ENCODE peak calls at places on chromosomes 1 and 21, in seven cellular contexts. One of them, this sample, is unnamed.

GRCh38 chr1:154467768-154468102 is 34.3 kb upstream of the TDRD10 start:
- DNase-seq in breast epithelium: no peak
- DNase-seq in GM12892: no peak
- DNase-seq in Panc1: no peak
- DNase-seq in GM12878: no peak
- DNase-seq in stomach: no peak
- DNase-seq in K562: no peak
- DNase-seq in this sample: no peak

GRCh38 chr1:9767964-9768668 is 55.6 kb downstream of the CLSTN1 start:
- DNase-seq in breast epithelium: no peak
- DNase-seq in GM12892: no peak
- DNase-seq in Panc1: no peak
- DNase-seq in GM12878: no peak
- DNase-seq in stomach: no peak
- DNase-seq in K562: peak
- DNase-seq in this sample: no peak

GRCh38 chr1:153384996-153385580 is 5.8 kb downstream of the S100A8 start:
- DNase-seq in breast epithelium: no peak
- DNase-seq in GM12892: no peak
- DNase-seq in Panc1: no peak
- DNase-seq in GM12878: no peak
- DNase-seq in stomach: no peak
- DNase-seq in K562: no peak
- DNase-seq in this sample: no peak

GRCh38 chr1:212498243-212498642 is 65.5 kb downstream of the NENF start:
- DNase-seq in breast epithelium: no peak
- DNase-seq in GM12892: no peak
- DNase-seq in Panc1: no peak
- DNase-seq in GM12878: no peak
- DNase-seq in stomach: no peak
- DNase-seq in K562: no peak
- DNase-seq in this sample: no peak

GRCh38 chr1:32702599-32703478 is at the start of gene SYNC:
- DNase-seq in breast epithelium: no peak
- DNase-seq in GM12892: peak
- DNase-seq in Panc1: no peak
- DNase-seq in GM12878: no peak
- DNase-seq in stomach: peak
- DNase-seq in K562: peak
- DNase-seq in this sample: peak

GRCh38 chr1:165173409-165173808 is 183.1 kb downstream of the LMX1A start:
- DNase-seq in breast epithelium: no peak
- DNase-seq in GM12892: no peak
- DNase-seq in Panc1: no peak
- DNase-seq in GM12878: no peak
- DNase-seq in stomach: peak
- DNase-seq in K562: no peak
- DNase-seq in this sample: no peak

GRCh38 chr1:3680488-3681230 is 28.3 kb downstream of the TP73 start:
- DNase-seq in breast epithelium: no peak
- DNase-seq in GM12892: no peak
- DNase-seq in Panc1: no peak
- DNase-seq in GM12878: no peak
- DNase-seq in stomach: no peak
- DNase-seq in K562: no peak
- DNase-seq in this sample: no peak

GRCh38 chr1:156747737-156748669 is 3.5 kb downstream of the HDGF start:
- DNase-seq in breast epithelium: no peak
- DNase-seq in GM12892: no peak
- DNase-seq in Panc1: no peak
- DNase-seq in GM12878: no peak
- DNase-seq in stomach: no peak
- DNase-seq in K562: no peak
- DNase-seq in this sample: no peak

GRCh38 chr1:36561365-36561731 is 78.6 kb upstream of the CSF3R start:
- DNase-seq in breast epithelium: peak
- DNase-seq in GM12892: no peak
- DNase-seq in Panc1: no peak
- DNase-seq in GM12878: no peak
- DNase-seq in stomach: no peak
- DNase-seq in K562: no peak
- DNase-seq in this sample: no peak

GRCh38 chr1:223141021-223141420 is 2.0 kb downstream of the TLR5 start:
- DNase-seq in breast epithelium: no peak
- DNase-seq in GM12892: no peak
- DNase-seq in Panc1: no peak
- DNase-seq in GM12878: no peak
- DNase-seq in stomach: no peak
- DNase-seq in K562: no peak
- DNase-seq in this sample: no peak

GRCh38 chr21:45950740-45951515 is 30.6 kb upstream of the COL6A1 start:
- DNase-seq in breast epithelium: no peak
- DNase-seq in GM12892: no peak
- DNase-seq in Panc1: no peak
- DNase-seq in GM12878: no peak
- DNase-seq in stomach: peak
- DNase-seq in K562: no peak
- DNase-seq in this sample: peak

GRCh38 chr1:7420098-7420445 is 351.0 kb upstream of the VAMP3 start:
- DNase-seq in breast epithelium: peak
- DNase-seq in GM12892: peak
- DNase-seq in Panc1: no peak
- DNase-seq in GM12878: no peak
- DNase-seq in stomach: peak
- DNase-seq in K562: no peak
- DNase-seq in this sample: no peak

GRCh38 chr1:162908780-162909179 is 47.8 kb upstream of the CCDC190 start:
- DNase-seq in breast epithelium: no peak
- DNase-seq in GM12892: no peak
- DNase-seq in Panc1: peak
- DNase-seq in GM12878: no peak
- DNase-seq in stomach: no peak
- DNase-seq in K562: no peak
- DNase-seq in this sample: no peak

GRCh38 chr21:32516729-32517649 is 68.3 kb downstream of the TCP10L start:
- DNase-seq in breast epithelium: no peak
- DNase-seq in GM12892: no peak
- DNase-seq in Panc1: no peak
- DNase-seq in GM12878: no peak
- DNase-seq in stomach: no peak
- DNase-seq in K562: no peak
- DNase-seq in this sample: no peak

GRCh38 chr1:5067251-5067650 is 412.8 kb downstream of the AJAP1 start:
- DNase-seq in breast epithelium: no peak
- DNase-seq in GM12892: no peak
- DNase-seq in Panc1: no peak
- DNase-seq in GM12878: no peak
- DNase-seq in stomach: no peak
- DNase-seq in K562: no peak
- DNase-seq in this sample: no peak

GRCh38 chr1:33763406-33763805 is 100.5 kb upstream of the HMGB4 start:
- DNase-seq in breast epithelium: no peak
- DNase-seq in GM12892: no peak
- DNase-seq in Panc1: no peak
- DNase-seq in GM12878: no peak
- DNase-seq in stomach: no peak
- DNase-seq in K562: no peak
- DNase-seq in this sample: no peak

DNA sequence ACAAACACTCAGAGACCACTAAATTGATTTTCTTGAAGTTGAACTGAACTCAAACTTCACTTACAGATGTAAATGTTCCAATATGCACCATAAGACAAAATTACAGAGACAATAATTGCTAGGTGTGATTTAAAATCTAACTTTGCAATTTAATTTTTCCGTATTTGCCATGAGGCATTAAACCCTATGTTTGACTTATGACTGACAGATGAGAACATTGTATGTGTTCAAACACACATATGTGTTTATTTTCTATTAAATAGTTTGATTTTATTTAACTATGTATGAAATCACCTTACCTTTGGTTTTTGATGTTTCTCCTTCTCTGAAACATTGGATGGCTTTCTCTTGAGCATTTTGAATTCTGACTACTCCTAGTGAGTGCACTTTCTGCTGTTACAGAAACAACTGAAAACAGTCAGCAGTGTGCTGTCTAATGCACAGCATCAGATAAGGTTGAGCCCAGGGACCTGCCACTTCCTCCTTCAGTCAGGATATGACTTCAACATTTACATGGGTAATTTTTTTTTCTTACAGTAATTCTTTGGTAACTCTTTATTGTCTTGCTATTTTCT is at the start of gene SAMSN1:
- DNase-seq in breast epithelium: no peak
- DNase-seq in GM12892: no peak
- DNase-seq in Panc1: no peak
- DNase-seq in GM12878: peak
- DNase-seq in stomach: peak
- DNase-seq in K562: peak
- DNase-seq in this sample: peak
- TF ChIP-seq POLR2AphosphoS5 in breast epithelium: no peak
- TF ChIP-seq POLR2AphosphoS5 in GM12892: peak
- TF ChIP-seq POLR2AphosphoS5 in Panc1: no peak
- TF ChIP-seq POLR2AphosphoS5 in GM12878: peak
- TF ChIP-seq POLR2AphosphoS5 in stomach: peak
- TF ChIP-seq POLR2AphosphoS5 in K562: peak
- TF ChIP-seq POLR2AphosphoS5 in this sample: peak

GRCh38 chr1:66940968-66941367 is 16.2 kb downstream of the MIER1 start:
- DNase-seq in breast epithelium: no peak
- DNase-seq in GM12892: no peak
- DNase-seq in Panc1: no peak
- DNase-seq in GM12878: no peak
- DNase-seq in stomach: no peak
- DNase-seq in K562: no peak
- DNase-seq in this sample: no peak

GRCh38 chr1:66947267-66947666 is 22.5 kb downstream of the MIER1 start:
- DNase-seq in breast epithelium: no peak
- DNase-seq in GM12892: no peak
- DNase-seq in Panc1: no peak
- DNase-seq in GM12878: no peak
- DNase-seq in stomach: no peak
- DNase-seq in K562: no peak
- DNase-seq in this sample: no peak

GRCh38 chr1:66943361-66943969 is 18.7 kb downstream of the MIER1 start:
- DNase-seq in breast epithelium: no peak
- DNase-seq in GM12892: no peak
- DNase-seq in Panc1: no peak
- DNase-seq in GM12878: no peak
- DNase-seq in stomach: no peak
- DNase-seq in K562: no peak
- DNase-seq in this sample: no peak

GRCh38 chr1:66944330-66945274 is 19.8 kb downstream of the MIER1 start:
- DNase-seq in breast epithelium: no peak
- DNase-seq in GM12892: no peak
- DNase-seq in Panc1: peak
- DNase-seq in GM12878: no peak
- DNase-seq in stomach: no peak
- DNase-seq in K562: no peak
- DNase-seq in this sample: peak

GRCh38 chr1:66945316-66945715 is 20.5 kb downstream of the MIER1 start:
- DNase-seq in breast epithelium: no peak
- DNase-seq in GM12892: no peak
- DNase-seq in Panc1: no peak
- DNase-seq in GM12878: no peak
- DNase-seq in stomach: no peak
- DNase-seq in K562: no peak
- DNase-seq in this sample: no peak
- TF ChIP-seq POLR2AphosphoS5 in breast epithelium: no peak
- TF ChIP-seq POLR2AphosphoS5 in GM12892: no peak
- TF ChIP-seq POLR2AphosphoS5 in Panc1: no peak
- TF ChIP-seq POLR2AphosphoS5 in GM12878: no peak
- TF ChIP-seq POLR2AphosphoS5 in stomach: no peak
- TF ChIP-seq POLR2AphosphoS5 in K562: no peak
- TF ChIP-seq POLR2AphosphoS5 in this sample: no peak

GRCh38 chr1:91806146-91806545 is 79.8 kb downstream of the TGFBR3 start:
- DNase-seq in breast epithelium: no peak
- DNase-seq in GM12892: no peak
- DNase-seq in Panc1: no peak
- DNase-seq in GM12878: no peak
- DNase-seq in stomach: no peak
- DNase-seq in K562: no peak
- DNase-seq in this sample: no peak

GRCh38 chr1:91804546-91805023 is 81.4 kb downstream of the TGFBR3 start:
- DNase-seq in breast epithelium: no peak
- DNase-seq in GM12892: no peak
- DNase-seq in Panc1: no peak
- DNase-seq in GM12878: peak
- DNase-seq in stomach: no peak
- DNase-seq in K562: peak
- DNase-seq in this sample: no peak

GRCh38 chr1:91806777-91807700 is 78.9 kb downstream of the TGFBR3 start:
- DNase-seq in breast epithelium: no peak
- DNase-seq in GM12892: no peak
- DNase-seq in Panc1: no peak
- DNase-seq in GM12878: no peak
- DNase-seq in stomach: no peak
- DNase-seq in K562: no peak
- DNase-seq in this sample: no peak

GRCh38 chr1:91803847-91804545 is 82.0 kb downstream of the TGFBR3 start:
- DNase-seq in breast epithelium: no peak
- DNase-seq in GM12892: peak
- DNase-seq in Panc1: no peak
- DNase-seq in GM12878: peak
- DNase-seq in stomach: no peak
- DNase-seq in K562: no peak
- DNase-seq in this sample: no peak

GRCh38 chr1:91805343-91805801 is 80.6 kb downstream of the TGFBR3 start:
- DNase-seq in breast epithelium: no peak
- DNase-seq in GM12892: no peak
- DNase-seq in Panc1: no peak
- DNase-seq in GM12878: no peak
- DNase-seq in stomach: no peak
- DNase-seq in K562: no peak
- DNase-seq in this sample: peak
- TF ChIP-seq POLR2AphosphoS5 in breast epithelium: no peak
- TF ChIP-seq POLR2AphosphoS5 in GM12892: no peak
- TF ChIP-seq POLR2AphosphoS5 in Panc1: no peak
- TF ChIP-seq POLR2AphosphoS5 in GM12878: no peak
- TF ChIP-seq POLR2AphosphoS5 in stomach: no peak
- TF ChIP-seq POLR2AphosphoS5 in K562: no peak
- TF ChIP-seq POLR2AphosphoS5 in this sample: no peak

DNA sequence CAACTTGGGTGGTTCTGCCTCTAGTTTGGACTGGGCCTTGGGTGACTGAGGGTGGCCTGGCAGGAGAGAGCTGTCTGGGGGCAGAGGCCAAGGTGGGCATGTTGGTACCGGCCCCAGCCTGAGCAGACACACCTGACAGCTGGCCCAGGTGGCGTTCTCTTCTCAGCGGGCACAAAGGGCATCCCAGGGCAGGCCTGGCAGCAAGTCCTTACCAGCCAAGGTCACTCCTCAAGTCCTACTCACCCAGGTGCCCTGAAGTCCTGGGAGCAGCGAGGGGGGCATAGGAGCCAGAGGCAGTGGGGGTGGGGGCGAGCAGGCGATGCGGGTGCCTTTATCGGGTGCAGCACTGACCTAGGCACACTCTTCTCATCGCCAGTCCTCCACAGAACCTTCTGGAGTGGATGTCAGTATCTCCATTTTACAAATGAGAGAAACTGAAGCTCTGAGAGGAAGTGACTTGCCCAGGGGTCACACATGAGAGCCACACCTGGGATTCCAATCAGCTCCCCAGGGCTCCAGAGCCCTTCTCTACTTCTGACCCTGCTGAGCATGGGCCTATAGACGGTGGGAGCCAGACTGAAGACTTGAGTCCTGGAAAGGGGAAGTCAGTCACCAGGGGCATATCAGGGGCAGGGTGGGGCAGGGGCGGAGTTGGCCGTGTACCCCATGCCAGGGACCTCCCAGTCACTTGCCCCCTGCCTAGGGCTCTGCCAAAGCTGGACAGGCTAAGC is 589 bp upstream of the SLC25A34 start:
- DNase-seq in breast epithelium: no peak
- DNase-seq in GM12892: no peak
- DNase-seq in Panc1: no peak
- DNase-seq in GM12878: no peak
- DNase-seq in stomach: peak
- DNase-seq in K562: no peak
- DNase-seq in this sample: no peak
- TF ChIP-seq POLR2AphosphoS5 in breast epithelium: no peak
- TF ChIP-seq POLR2AphosphoS5 in GM12892: no peak
- TF ChIP-seq POLR2AphosphoS5 in Panc1: no peak
- TF ChIP-seq POLR2AphosphoS5 in GM12878: no peak
- TF ChIP-seq POLR2AphosphoS5 in stomach: no peak
- TF ChIP-seq POLR2AphosphoS5 in K562: no peak
- TF ChIP-seq POLR2AphosphoS5 in this sample: no peak